ENCODE peak calls at places on chromosome 16, in nine cellular contexts. C, K, A, Y, O, B, I, J and W are unnamed samples. For H3K27me3, the result is how much of the 10 kb centered on the place peaks cover.

GRCh38 chr16:80039777-80040176 is 439.2 kb upstream of the MAF start:
- DNase-seq in C (no peak), K (no peak), A (no peak), Y (no peak), O (no peak), B (no peak), I (no peak), J (no peak), W (no peak)

GRCh38 chr16:4574919-4575705 is 19.0 kb downstream of the C16orf96 start:
- DNase-seq in C (no peak), K (no peak), A (no peak), Y (no peak), O (no peak), B (no peak), I (no peak), J (no peak), W (no peak)

GRCh38 chr16:30397776-30398659 is 2.8 kb downstream of the ZNF48 start:
- DNase-seq in C (no peak), K (no peak), A (no peak), Y (no peak), O (no peak), B (peak), I (no peak), J (no peak), W (no peak)

GRCh38 chr16:72987480-72987901 is 60.4 kb downstream of the ZFHX3 start:
- DNase-seq in C (no peak), K (peak), A (no peak), Y (no peak), O (no peak), B (no peak), I (no peak), J (no peak), W (no peak)

GRCh38 chr16:82016268-82016667 is 5.0 kb upstream of the SDR42E1 start:
- DNase-seq in C (peak), K (no peak), A (no peak), Y (peak), O (no peak), B (no peak), I (peak), J (no peak), W (no peak)

GRCh38 chr16:55056585-55057520 is 126.2 kb downstream of the IRX5 start:
- DNase-seq in C (peak), K (no peak), A (peak), Y (peak), O (no peak), B (no peak), I (no peak), J (no peak), W (no peak)

GRCh38 chr16:66116163-66116792 is 250.2 kb upstream of the CDH5 start:
- DNase-seq in C (no peak), K (no peak), A (no peak), Y (no peak), O (no peak), B (no peak), I (no peak), J (no peak), W (no peak)

GRCh38 chr16:66422366-66422765 is 4.7 kb upstream of the BEAN1 start:
- DNase-seq in C (no peak), K (no peak), A (no peak), Y (no peak), O (no peak), B (no peak), I (no peak), J (no peak), W (no peak)

GRCh38 chr16:89386786-89387185 is 103.6 kb downstream of the ANKRD11 start:
- DNase-seq in C (no peak), K (no peak), A (no peak), Y (no peak), O (no peak), B (no peak), I (no peak), J (no peak), W (no peak)

GRCh38 chr16:4954714-4955113 is 3.4 kb upstream of the SEC14L5 start:
- DNase-seq in C (no peak), K (no peak), A (no peak), Y (no peak), O (no peak), B (no peak), I (no peak), J (no peak), W (no peak)

GRCh38 chr16:4681471-4682083 is 11.8 kb upstream of the NUDT16L1 start:
- DNase-seq in C (no peak), K (no peak), A (no peak), Y (no peak), O (no peak), B (no peak), I (no peak), J (no peak), W (no peak)

GRCh38 chr16:64469906-64470702 is 651.8 kb downstream of the CDH11 start:
- DNase-seq in C (no peak), K (no peak), A (peak), Y (no peak), O (no peak), B (peak), I (no peak), J (no peak), W (no peak)

GRCh38 chr16:1175566-1176279 is 22.8 kb downstream of the CACNA1H start:
- DNase-seq in C (no peak), K (no peak), A (no peak), Y (no peak), O (no peak), B (no peak), I (no peak), J (no peak), W (no peak)

DNA sequence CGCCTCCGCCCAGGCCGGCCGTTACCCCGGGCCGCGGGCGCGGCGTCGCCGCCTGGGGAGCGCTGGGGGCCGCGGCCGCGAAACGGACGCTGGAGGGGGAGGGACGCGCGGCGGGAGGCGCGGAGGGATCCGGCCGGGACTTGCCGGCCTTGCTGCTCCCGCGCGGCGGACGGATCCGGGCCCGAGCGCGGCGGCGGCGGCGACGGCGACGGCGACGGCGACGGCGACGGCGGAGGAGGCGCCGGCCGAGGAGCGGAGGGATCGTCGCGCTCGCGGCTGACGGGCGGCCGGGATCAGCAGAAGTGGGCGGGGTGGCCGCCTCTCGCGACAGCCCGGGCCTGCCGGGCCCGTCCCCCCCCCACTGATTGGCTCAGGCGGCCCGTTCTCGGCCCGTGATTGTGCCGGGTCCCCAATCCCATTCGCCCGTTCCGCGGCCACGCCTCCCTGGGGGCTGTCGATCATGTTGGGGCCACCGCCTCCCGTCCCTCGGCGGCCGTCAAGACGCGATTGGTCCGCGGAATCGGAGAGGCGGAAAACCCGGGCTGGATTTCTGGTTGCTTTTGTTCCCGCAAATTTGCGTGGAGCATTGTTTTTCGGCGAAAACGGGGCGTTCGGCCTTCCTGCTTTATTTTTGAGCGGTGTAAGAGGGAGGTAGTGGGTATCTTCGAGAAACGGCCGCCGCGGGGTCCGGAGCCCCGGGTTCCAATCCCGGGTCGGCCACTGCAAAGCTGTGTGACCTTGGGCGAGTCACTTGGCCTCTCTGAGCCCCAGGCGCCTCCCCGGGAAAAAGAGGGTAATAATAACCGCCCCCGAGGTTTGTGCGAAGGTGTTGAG is at the start of gene ZCCHC14:
- DNase-seq in C (peak), K (peak), A (peak), Y (peak), O (peak), B (peak), I (peak), J (peak), W (peak)
- H3K4me3 ChIP-seq in C (peak), K (peak), A (peak), Y (peak), O (peak), B (peak), I (peak), J (peak), W (peak)

DNA sequence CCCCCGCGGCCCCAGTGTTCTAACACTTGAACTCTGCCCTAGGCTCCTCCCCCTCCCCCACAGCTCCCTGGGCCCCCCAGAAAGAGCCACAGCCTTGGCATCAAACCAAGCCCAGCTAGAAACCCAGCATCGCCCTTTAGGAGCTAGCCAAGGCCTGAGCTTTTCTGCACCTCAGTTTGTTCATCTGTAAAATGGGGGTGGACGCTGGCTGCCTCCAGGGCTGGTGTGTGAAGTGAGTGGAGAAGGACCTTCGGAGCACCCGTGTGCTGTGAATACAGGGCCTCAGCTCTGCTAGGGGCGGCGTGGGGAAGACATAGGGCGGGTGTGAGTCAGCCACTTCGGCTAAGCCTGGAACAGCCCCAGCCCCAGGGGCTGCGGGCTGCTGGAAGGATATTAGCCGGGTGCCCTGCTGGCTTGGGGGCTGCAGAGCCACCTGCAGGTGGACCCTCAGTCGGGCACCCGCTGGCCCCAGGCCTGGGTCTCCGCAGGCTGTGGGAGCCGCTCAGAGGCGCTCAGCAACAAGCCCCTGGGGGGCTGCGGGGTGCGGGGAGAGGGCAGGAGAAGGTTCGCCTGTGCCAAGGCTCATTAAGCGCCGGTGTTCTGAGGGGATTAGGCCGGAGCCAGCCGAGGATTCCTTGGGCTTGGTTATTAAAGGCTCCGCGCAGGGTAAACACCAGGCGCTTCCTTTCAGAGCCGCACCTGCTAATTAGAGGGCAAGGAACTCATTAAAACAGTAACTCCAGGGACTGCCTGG is 217.0 kb upstream of the CIBAR2 start:
- DNase-seq in C (peak), K (no peak), A (no peak), Y (peak), O (no peak), B (no peak), I (no peak), J (no peak), W (no peak)
- H3K27me3 ChIP-seq in C (under half), K (under half), A (under half), Y (under half), O (under half), B (under half), I (under half), J (under half), W (under half)

GRCh38 chr16:67965668-67966548 is 2.5 kb downstream of the SLC12A4 start:
- DNase-seq in C (no peak), K (peak), A (no peak), Y (no peak), O (no peak), B (no peak), I (no peak), J (no peak), W (no peak)
- H3K4me3 ChIP-seq in C (no peak), K (peak), A (no peak), Y (peak), O (no peak), B (peak), I (no peak), J (no peak), W (no peak)

GRCh38 chr16:86322283-86322682 is 188.0 kb upstream of the FOXF1 start:
- DNase-seq in C (no peak), K (no peak), A (no peak), Y (no peak), O (no peak), B (no peak), I (no peak), J (no peak), W (no peak)

GRCh38 chr16:86325360-86325759 is 185.0 kb upstream of the FOXF1 start:
- DNase-seq in C (no peak), K (no peak), A (no peak), Y (no peak), O (no peak), B (no peak), I (no peak), J (no peak), W (no peak)

GRCh38 chr16:86324320-86324719 is 186.0 kb upstream of the FOXF1 start:
- DNase-seq in C (no peak), K (no peak), A (no peak), Y (no peak), O (no peak), B (no peak), I (no peak), J (peak), W (no peak)

GRCh38 chr16:86321491-86321890 is 188.8 kb upstream of the FOXF1 start:
- DNase-seq in C (no peak), K (no peak), A (no peak), Y (no peak), O (no peak), B (no peak), I (no peak), J (no peak), W (no peak)

DNA sequence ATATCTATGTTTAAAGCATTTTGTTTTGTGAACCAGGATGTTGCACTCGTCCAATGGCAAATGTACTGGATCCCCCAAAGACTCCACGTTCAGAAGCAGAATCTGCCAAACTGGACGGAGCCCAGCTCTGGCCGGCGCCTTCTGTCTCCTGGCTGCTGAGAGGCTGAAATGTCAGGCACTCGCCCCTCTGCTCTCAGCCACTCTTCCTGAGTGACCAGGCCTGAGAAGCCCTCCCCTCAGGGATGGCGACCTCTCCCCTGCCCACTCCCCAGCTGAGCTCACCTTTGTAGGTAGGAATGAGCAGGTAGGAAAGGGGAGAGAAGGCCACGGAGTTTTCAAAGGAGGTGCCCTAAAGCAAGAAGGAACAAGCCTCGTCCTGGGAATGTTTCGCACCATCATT is 187.5 kb upstream of the FOXF1 start:
- DNase-seq in C (no peak), K (no peak), A (no peak), Y (no peak), O (no peak), B (no peak), I (no peak), J (peak), W (no peak)
- H3K27me3 ChIP-seq in C (under half), K (under half), A (under half), Y (half or more), O (under half), B (under half), I (under half), J (under half), W (under half)

GRCh38 chr16:69532761-69533459 is 32.9 kb upstream of the NFAT5 start:
- DNase-seq in C (no peak), K (no peak), A (no peak), Y (no peak), O (no peak), B (no peak), I (no peak), J (no peak), W (no peak)
- H3K4me3 ChIP-seq in C (no peak), K (no peak), A (no peak), Y (no peak), O (no peak), B (no peak), I (no peak), J (no peak), W (no peak)

GRCh38 chr16:75931970-75932369 is 205.7 kb upstream of the CPHXL start:
- DNase-seq in C (no peak), K (no peak), A (no peak), Y (no peak), O (no peak), B (no peak), I (no peak), J (no peak), W (no peak)
- H3K27me3 ChIP-seq in C (under half), K (under half), A (under half), Y (under half), O (under half), B (under half), I (under half), J (under half), W (under half)

GRCh38 chr16:84599528-84600202 is 18.2 kb downstream of the COTL1 start:
- DNase-seq in C (peak), K (no peak), A (peak), Y (peak), O (no peak), B (peak), I (peak), J (peak), W (peak)
- H3K4me3 ChIP-seq in C (no peak), K (no peak), A (no peak), Y (no peak), O (peak), B (no peak), I (no peak), J (no peak), W (no peak)

GRCh38 chr16:24834459-24835335 is 11.1 kb upstream of the SLC5A11 start:
- DNase-seq in C (peak), K (no peak), A (peak), Y (peak), O (no peak), B (no peak), I (no peak), J (no peak), W (no peak)
- H3K27me3 ChIP-seq in C (under half), K (under half), A (under half), Y (under half), O (under half), B (under half), I (under half), J (under half), W (under half)